ENCODE peak calls at places on chromosomes 16 and 17, in five cellular contexts. M is uterus, S is breast epithelium, V is IMR-90, E is heart left ventricle. U is an unnamed sample.
A peak's percentile ranks its signal among the peaks of the same experiment; 100 is the strongest.

GRCh38 chr17:66301864-66302741 is at the start of gene PRKCA:
- DNase-seq in M (peak; percentile 82), S (peak; percentile 50), E (peak; percentile 75), V (peak; percentile 69), U (peak; percentile 90)

GRCh38 chr16:24850289-24850931 is 4.6 kb downstream of the SLC5A11 start:
- DNase-seq in M (no peak), V (peak; percentile 84), E (no peak), S (no peak), U (no peak)

GRCh38 chr16:1812732-1813163 is 13.9 kb downstream of the HAGH start:
- DNase-seq in E (peak; percentile 71), S (peak; percentile 58), M (peak; percentile 41), V (peak; percentile 85), U (no peak)

GRCh38 chr17:48021964-48022363 is 15.6 kb downstream of the COPZ2 start:
- DNase-seq in E (no peak), M (no peak), V (no peak), S (no peak), U (no peak)

GRCh38 chr17:35603674-35604073 is 16.6 kb downstream of the AP2B1 start:
- DNase-seq in E (no peak), M (no peak), V (no peak), S (no peak), U (no peak)

GRCh38 chr16:64679976-64680375 is 441.9 kb downstream of the CDH11 start:
- DNase-seq in E (no peak), V (no peak), S (no peak), M (no peak), U (no peak)

GRCh38 chr17:76866774-76867577 is 1.2 kb upstream of the MGAT5B start:
- DNase-seq in M (no peak), V (peak; percentile 60), S (no peak), E (no peak), U (no peak)

GRCh38 chr17:57953219-57953618 is 2.0 kb downstream of the CUEDC1 start:
- DNase-seq in V (no peak), M (no peak), E (no peak), S (no peak), U (no peak)

GRCh38 chr16:54026456-54026855 is 260.1 kb downstream of the IRX3 start:
- DNase-seq in E (no peak), S (no peak), V (peak; percentile 39), M (no peak), U (no peak)

GRCh38 chr17:1907818-1908698 is 78.3 kb downstream of the RPA1 start:
- DNase-seq in E (no peak), S (no peak), V (peak; percentile 21), M (no peak), U (no peak)

GRCh38 chr17:30819941-30820705 is 4.4 kb downstream of the CRLF3 start:
- DNase-seq in E (no peak), M (no peak), V (peak; percentile 9), S (no peak), U (no peak)

GRCh38 chr17:67221062-67221998 is 23.7 kb downstream of the HELZ start:
- DNase-seq in M (no peak), V (peak; percentile 33), S (no peak), E (no peak), U (no peak)

GRCh38 chr16:50695017-50696000 is 1.9 kb downstream of the NOD2 start:
- DNase-seq in S (no peak), V (no peak), M (no peak), E (peak; percentile 53), U (peak; percentile 89)

GRCh38 chr16:52496051-52496876 is 50.7 kb downstream of the TOX3 start:
- DNase-seq in V (no peak), E (no peak), S (no peak), M (no peak), U (no peak)

GRCh38 chr17:40363480-40363838 is 1.1 kb downstream of the GJD3 start:
- DNase-seq in S (no peak), E (peak; percentile 59), M (no peak), V (no peak), U (no peak)

GRCh38 chr17:3963214-3964201 is 729 bp downstream of the ATP2A3 start:
- DNase-seq in E (no peak), M (no peak), V (no peak), S (no peak), U (no peak)

GRCh38 chr16:68889508-68890150 is 46.3 kb downstream of the TANGO6 start:
- DNase-seq in E (no peak), S (no peak), V (no peak), M (no peak), U (no peak)

GRCh38 chr16:68884391-68884790 is 41.1 kb downstream of the TANGO6 start:
- DNase-seq in V (no peak), S (no peak), M (no peak), E (no peak), U (no peak)

GRCh38 chr16:68885321-68885720 is 42.0 kb downstream of the TANGO6 start:
- DNase-seq in S (no peak), M (no peak), E (no peak), V (no peak), U (no peak)

GRCh38 chr16:68884867-68885266 is 41.5 kb downstream of the TANGO6 start:
- DNase-seq in V (no peak), S (no peak), E (no peak), M (no peak), U (no peak)

DNA sequence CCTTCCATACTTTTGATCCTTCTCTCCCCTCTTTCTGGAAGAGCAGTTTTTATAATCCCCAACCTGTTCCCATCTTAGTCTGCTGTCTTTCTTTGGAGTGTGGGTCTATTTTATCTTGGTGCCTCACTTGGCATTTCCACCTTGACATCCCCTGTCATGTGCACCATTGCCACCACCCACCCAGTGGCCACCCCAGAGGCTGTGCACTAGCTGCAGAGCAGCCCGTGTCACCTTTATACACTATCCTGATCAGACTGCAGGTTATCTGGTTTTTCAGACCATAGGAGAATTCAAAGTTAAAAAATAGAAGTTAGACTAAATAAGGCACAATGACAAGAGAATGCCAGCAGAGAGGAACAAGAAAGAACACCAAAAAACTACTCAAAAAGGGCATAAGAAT is 43.8 kb downstream of the TANGO6 start:
- DNase-seq in S (no peak), V (no peak), E (no peak), M (no peak), U (peak; percentile 50)
- TF ChIP-seq POLR2A in S (no peak), V (no peak), E (no peak), M (no peak), U (no peak)

GRCh38 chr17:7774037-7774659 is 56.6 kb downstream of the DNAH2 start:
- DNase-seq in V (peak; percentile 78), S (no peak), E (no peak), M (no peak), U (no peak)
- H3K4me3 ChIP-seq in V (no peak overlapping the region), S (no peak overlapping the region), E (no peak overlapping the region), M (no peak overlapping the region), U (no peak overlapping the region)

GRCh38 chr17:81831563-81831956 is 1.5 kb downstream of the MCRIP1 start:
- DNase-seq in V (no peak), M (no peak), S (no peak), E (no peak), U (no peak)

GRCh38 chr17:81833160-81833920 is at the start of gene MCRIP1:
- DNase-seq in S (peak; percentile 95), V (peak; percentile 91), E (peak; percentile 97), M (peak; percentile 96), U (peak; percentile 99)

GRCh38 chr17:81831957-81832607 is 1.0 kb downstream of the MCRIP1 start:
- DNase-seq in E (no peak), M (no peak), V (peak; percentile 41), S (no peak), U (no peak)

GRCh38 chr17:81833921-81834830 is 674 bp downstream of the PPP1R27 start:
- DNase-seq in V (no peak), S (no peak), E (no peak), M (no peak), U (no peak)

DNA sequence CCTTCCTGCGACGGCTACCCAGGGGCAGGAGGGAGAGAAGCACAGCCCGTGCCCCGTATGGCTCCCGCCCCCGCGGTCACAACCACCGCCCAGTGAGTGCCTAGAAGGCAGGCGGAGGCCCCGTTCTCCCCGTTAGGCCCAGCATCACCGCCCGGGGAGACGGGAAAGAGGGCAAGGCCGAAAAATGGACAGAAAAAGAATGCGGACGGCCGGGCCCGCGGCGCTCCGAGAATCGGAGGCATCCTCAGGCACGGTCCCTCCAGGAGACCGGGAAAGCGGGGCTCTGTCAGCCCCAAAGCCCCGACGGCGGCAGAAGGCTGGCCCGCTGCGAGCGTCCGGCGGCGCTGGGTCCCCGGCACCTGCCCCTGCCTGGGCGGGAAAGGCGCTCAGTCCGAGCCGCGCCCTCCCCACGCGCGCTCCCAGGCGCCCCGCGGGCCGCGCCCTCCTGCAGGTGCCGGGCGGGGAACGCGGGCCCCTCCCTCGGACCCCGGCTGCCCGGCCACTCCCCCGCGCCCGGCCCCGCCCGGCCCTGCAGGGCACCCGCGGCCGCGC is 407 bp downstream of the MCRIP1 start:
- DNase-seq in E (no peak), M (no peak), V (no peak), S (peak; percentile 36), U (no peak)
- TF ChIP-seq POLR2A in E (no peak), M (no peak), V (no peak), S (no peak), U (no peak)

GRCh38 chr16:17015702-17016101 is 455.1 kb downstream of the XYLT1 start:
- DNase-seq in M (no peak), E (no peak), V (no peak), S (no peak), U (no peak)
- H3K4me3 ChIP-seq in M (no peak overlapping the region), E (no peak overlapping the region), V (no peak overlapping the region), S (no peak overlapping the region), U (no peak overlapping the region)

GRCh38 chr17:7313028-7313889 is 1.9 kb downstream of the GPS2 start:
- DNase-seq in E (no peak), M (no peak), S (no peak), V (peak; percentile 2), U (no peak)
- TF ChIP-seq POLR2A in E (no peak), M (no peak), S (no peak), V (peak; percentile 24), U (no peak)

GRCh38 chr16:4538386-4539235 is at the start of gene CDIP1:
- DNase-seq in S (peak; percentile 97), E (peak; percentile 98), M (peak; percentile 97), V (peak; percentile 91), U (peak; percentile 100)

GRCh38 chr16:4548124-4548523 is 8.0 kb upstream of the C16orf96 start:
- DNase-seq in M (no peak), E (no peak), V (no peak), S (no peak), U (no peak)

GRCh38 chr16:4539716-4540284 is 1.2 kb upstream of the CDIP1 start:
- DNase-seq in S (no peak), M (no peak), E (no peak), V (no peak), U (no peak)

GRCh38 chr16:4544483-4544882 is 5.9 kb upstream of the CDIP1 start:
- DNase-seq in M (no peak), S (no peak), E (no peak), V (no peak), U (no peak)
- H3K4me3 ChIP-seq in M (no peak overlapping the region), S (no peak overlapping the region), E (no peak overlapping the region), V (no peak overlapping the region), U (no peak overlapping the region)